ENCODE peak calls at places on chromosomes 6 and 20, in nine cellular contexts. N is activated T-cell treated with anti-CD3 and anti-CD28 coated beads for 24 hours; I is NCI-H2171 treated with DMSO at 0.1 percent for 48 hours; X is activated naive CD4-positive, alpha-beta T cell treated with anti-CD3 and anti-CD28 coated beads, Interleukin-2, amount 10 ng/mL, durations not matched to agents 7 days and 5 days; W is midbrain; V is nephron progenitor cell; L is HepG2; B is GM03348; K is OCI-LY7. Y is an unnamed sample.

GRCh38 chr6:166651408-166651807 is 24.4 kb upstream of the RPS6KA2 start:
- DNase-seq in N (no peak), I (no peak), X (no peak), W (no peak), V (no peak), L (no peak), B (no peak), K (no peak), Y (no peak)

GRCh38 chr6:20877008-20877937 is 343.0 kb downstream of the CDKAL1 start:
- DNase-seq in N (no peak), I (no peak), X (no peak), W (no peak), V (no peak), L (peak), B (peak), K (no peak), Y (peak)

GRCh38 chr6:69918766-69919165 is 52.4 kb downstream of the COL19A1 start:
- DNase-seq in N (no peak), I (no peak), X (no peak), W (no peak), V (no peak), L (no peak), B (no peak), K (no peak), Y (no peak)

GRCh38 chr20:50645253-50646068 is 45.9 kb downstream of the RIPOR3 start:
- DNase-seq in N (no peak), I (no peak), X (no peak), W (no peak), V (peak), L (peak), B (peak), K (no peak), Y (peak)

GRCh38 chr6:31576897-31577341 is 1.6 kb downstream of the TNF start:
- DNase-seq in N (no peak), I (no peak), X (peak), W (no peak), V (no peak), L (no peak), B (no peak), K (no peak), Y (no peak)

GRCh38 chr6:168916576-168917207 is 337.0 kb downstream of the THBS2 start:
- DNase-seq in N (no peak), I (no peak), X (no peak), W (peak), V (no peak), L (no peak), B (peak), K (no peak), Y (peak)

GRCh38 chr6:119052292-119052889 is 26.1 kb downstream of the FAM184A start:
- DNase-seq in N (no peak), I (no peak), X (peak), W (no peak), V (no peak), L (no peak), B (no peak), K (no peak), Y (no peak)

GRCh38 chr20:21583486-21584168 is 69.8 kb upstream of the NKX2-2 start:
- DNase-seq in N (no peak), I (peak), X (no peak), W (no peak), V (no peak), L (no peak), B (no peak), K (no peak), Y (no peak)

GRCh38 chr6:159278626-159279025 is 109.4 kb downstream of the FNDC1 start:
- DNase-seq in N (no peak), I (no peak), X (no peak), W (no peak), V (no peak), L (no peak), B (no peak), K (no peak), Y (no peak)

GRCh38 chr6:14129572-14129971 is 12.0 kb downstream of the CD83 start:
- DNase-seq in N (no peak), I (peak), X (peak), W (peak), V (peak), L (peak), B (peak), K (peak), Y (peak)

GRCh38 chr20:19254086-19254821 is 41.8 kb downstream of the SLC24A3 start:
- DNase-seq in N (no peak), I (no peak), X (no peak), W (no peak), V (no peak), L (no peak), B (no peak), K (no peak), Y (no peak)

GRCh38 chr6:132213732-132214131 is 187.5 kb downstream of the MOXD1 start:
- DNase-seq in N (no peak), I (no peak), X (no peak), W (no peak), V (no peak), L (no peak), B (no peak), K (no peak), Y (no peak)

GRCh38 chr6:78670802-78671201 is 196.5 kb upstream of the IRAK1BP1 start:
- DNase-seq in N (no peak), I (no peak), X (no peak), W (no peak), V (no peak), L (no peak), B (no peak), K (no peak), Y (no peak)

GRCh38 chr6:7008451-7008988 is 99.2 kb upstream of the RREB1 start:
- DNase-seq in N (no peak), I (no peak), X (no peak), W (no peak), V (no peak), L (no peak), B (no peak), K (no peak), Y (no peak)

GRCh38 chr6:33926451-33926850 is 122.6 kb upstream of the MLN start:
- DNase-seq in N (no peak), I (peak), X (no peak), W (no peak), V (peak), L (no peak), B (no peak), K (peak), Y (peak)

GRCh38 chr6:40957616-40958492 is 81.2 kb downstream of the UNC5CL start:
- DNase-seq in N (no peak), I (no peak), X (no peak), W (no peak), V (no peak), L (peak), B (peak), K (no peak), Y (peak)

GRCh38 chr6:37433657-37434271 is 743 bp downstream of the CMTR1 start:
- DNase-seq in N (peak), I (no peak), X (peak), W (peak), V (no peak), L (peak), B (peak), K (peak), Y (peak)

GRCh38 chr20:36575066-36575743 is 1.8 kb downstream of the TGIF2 start:
- DNase-seq in N (no peak), I (peak), X (peak), W (no peak), V (peak), L (peak), B (peak), K (peak), Y (peak)

GRCh38 chr6:127941228-127941627 is 40.4 kb upstream of the THEMIS start:
- DNase-seq in N (no peak), I (no peak), X (no peak), W (no peak), V (no peak), L (no peak), B (no peak), K (no peak), Y (no peak)

GRCh38 chr20:51447097-51447764 is 95.3 kb downstream of the NFATC2 start:
- DNase-seq in N (no peak), I (no peak), X (no peak), W (peak), V (no peak), L (peak), B (peak), K (no peak), Y (peak)

GRCh38 chr6:91167846-91168245 is 581.0 kb upstream of the MAP3K7 start:
- DNase-seq in N (no peak), I (peak), X (no peak), W (no peak), V (no peak), L (peak), B (no peak), K (no peak), Y (no peak)

GRCh38 chr20:32203556-32204484 is 3.7 kb downstream of the PLAGL2 start:
- DNase-seq in N (peak), I (no peak), X (no peak), W (no peak), V (no peak), L (no peak), B (no peak), K (no peak), Y (peak)

GRCh38 chr6:28758046-28758817 is 165.6 kb downstream of the TRIM27 start:
- DNase-seq in N (no peak), I (peak), X (no peak), W (no peak), V (no peak), L (peak), B (no peak), K (peak), Y (peak)

GRCh38 chr6:155116571-155116910 is 121.4 kb downstream of the TIAM2 start:
- DNase-seq in N (no peak), I (no peak), X (no peak), W (no peak), V (no peak), L (no peak), B (no peak), K (no peak), Y (no peak)

GRCh38 chr6:167910007-167910406 is 83.3 kb downstream of the AFDN start:
- DNase-seq in N (no peak), I (no peak), X (no peak), W (no peak), V (no peak), L (no peak), B (no peak), K (no peak), Y (no peak)

GRCh38 chr6:71887006-71887743 is 825 bp downstream of the RIMS1 start:
- DNase-seq in N (no peak), I (no peak), X (no peak), W (no peak), V (peak), L (no peak), B (peak), K (no peak), Y (no peak)

GRCh38 chr6:75230484-75231325 is 12.9 kb downstream of the COX7A2 start:
- DNase-seq in N (no peak), I (peak), X (no peak), W (peak), V (peak), L (peak), B (peak), K (no peak), Y (peak)

GRCh38 chr6:151451417-151451949 is 443 bp downstream of the RMND1 start:
- DNase-seq in N (no peak), I (no peak), X (no peak), W (no peak), V (no peak), L (no peak), B (no peak), K (no peak), Y (no peak)

GRCh38 chr6:20025681-20026080 is 186.6 kb downstream of the MBOAT1 start:
- DNase-seq in N (no peak), I (no peak), X (no peak), W (no peak), V (no peak), L (no peak), B (no peak), K (no peak), Y (no peak)

GRCh38 chr6:73774311-73774766 is 78.3 kb downstream of the CD109 start:
- DNase-seq in N (no peak), I (no peak), X (no peak), W (no peak), V (no peak), L (no peak), B (peak), K (no peak), Y (peak)

Y was measured in LHCN-M2.